ENCODE peak calls at places on chromosomes 4 and X, in nine cellular contexts. One of them, this sample, is unnamed.

GRCh38 chrX:71996826-71997225 is 86.2 kb downstream of the NHSL2 start:
- DNase-seq in small intestine: no peak
- DNase-seq in pancreas: no peak
- DNase-seq in MM.1S: no peak
- DNase-seq in SJSA1: no peak
- DNase-seq in A549: no peak
- DNase-seq in tibial artery: peak
- DNase-seq in ovary: no peak
- DNase-seq in K562: no peak
- DNase-seq in this sample: no peak

GRCh38 chrX:72735561-72735960 is 21.5 kb upstream of the PHKA1 start:
- DNase-seq in small intestine: no peak
- DNase-seq in pancreas: no peak
- DNase-seq in MM.1S: no peak
- DNase-seq in SJSA1: no peak
- DNase-seq in A549: no peak
- DNase-seq in tibial artery: no peak
- DNase-seq in ovary: no peak
- DNase-seq in K562: no peak
- DNase-seq in this sample: no peak

GRCh38 chr4:13539047-13539720 is 5.1 kb downstream of the NKX3-2 start:
- DNase-seq in small intestine: no peak
- DNase-seq in pancreas: no peak
- DNase-seq in MM.1S: no peak
- DNase-seq in SJSA1: no peak
- DNase-seq in A549: no peak
- DNase-seq in tibial artery: no peak
- DNase-seq in ovary: no peak
- DNase-seq in K562: peak
- DNase-seq in this sample: no peak

GRCh38 chr4:56871357-56871993 is 36.2 kb upstream of the REST start:
- DNase-seq in small intestine: no peak
- DNase-seq in pancreas: no peak
- DNase-seq in MM.1S: no peak
- DNase-seq in SJSA1: no peak
- DNase-seq in A549: no peak
- DNase-seq in tibial artery: no peak
- DNase-seq in ovary: no peak
- DNase-seq in K562: no peak
- DNase-seq in this sample: no peak

GRCh38 chr4:16722386-16722785 is 176.1 kb downstream of the LDB2 start:
- DNase-seq in small intestine: no peak
- DNase-seq in pancreas: no peak
- DNase-seq in MM.1S: no peak
- DNase-seq in SJSA1: no peak
- DNase-seq in A549: no peak
- DNase-seq in tibial artery: no peak
- DNase-seq in ovary: no peak
- DNase-seq in K562: no peak
- DNase-seq in this sample: peak

GRCh38 chr4:174209296-174209695 is 74.2 kb downstream of the FBXO8 start:
- DNase-seq in small intestine: no peak
- DNase-seq in pancreas: no peak
- DNase-seq in MM.1S: no peak
- DNase-seq in SJSA1: no peak
- DNase-seq in A549: no peak
- DNase-seq in tibial artery: no peak
- DNase-seq in ovary: no peak
- DNase-seq in K562: no peak
- DNase-seq in this sample: no peak

GRCh38 chr4:24971192-24971591 is 58.4 kb upstream of the CCDC149 start:
- DNase-seq in small intestine: peak
- DNase-seq in pancreas: peak
- DNase-seq in MM.1S: no peak
- DNase-seq in SJSA1: no peak
- DNase-seq in A549: no peak
- DNase-seq in tibial artery: no peak
- DNase-seq in ovary: no peak
- DNase-seq in K562: no peak
- DNase-seq in this sample: peak

GRCh38 chr4:45423876-45424275 is 697.5 kb upstream of the GNPDA2 start:
- DNase-seq in small intestine: no peak
- DNase-seq in pancreas: no peak
- DNase-seq in MM.1S: no peak
- DNase-seq in SJSA1: no peak
- DNase-seq in A549: no peak
- DNase-seq in tibial artery: no peak
- DNase-seq in ovary: no peak
- DNase-seq in K562: no peak
- DNase-seq in this sample: no peak

GRCh38 chrX:48789366-48790220 is 3.2 kb downstream of the GATA1 start:
- DNase-seq in small intestine: no peak
- DNase-seq in pancreas: no peak
- DNase-seq in MM.1S: no peak
- DNase-seq in SJSA1: no peak
- DNase-seq in A549: no peak
- DNase-seq in tibial artery: no peak
- DNase-seq in ovary: no peak
- DNase-seq in K562: no peak
- DNase-seq in this sample: no peak

GRCh38 chr4:100895572-100896197 is 377.9 kb upstream of the EMCN start:
- DNase-seq in small intestine: peak
- DNase-seq in pancreas: no peak
- DNase-seq in MM.1S: peak
- DNase-seq in SJSA1: no peak
- DNase-seq in A549: no peak
- DNase-seq in tibial artery: no peak
- DNase-seq in ovary: no peak
- DNase-seq in K562: no peak
- DNase-seq in this sample: no peak

GRCh38 chrX:37060999-37061398 is 52.8 kb downstream of the FAM47C start:
- DNase-seq in small intestine: peak
- DNase-seq in pancreas: no peak
- DNase-seq in MM.1S: peak
- DNase-seq in SJSA1: no peak
- DNase-seq in A549: peak
- DNase-seq in tibial artery: no peak
- DNase-seq in ovary: no peak
- DNase-seq in K562: peak
- DNase-seq in this sample: peak

GRCh38 chr4:66045913-66046312 is 375.6 kb upstream of the EPHA5 start:
- DNase-seq in small intestine: no peak
- DNase-seq in pancreas: no peak
- DNase-seq in MM.1S: no peak
- DNase-seq in SJSA1: no peak
- DNase-seq in A549: no peak
- DNase-seq in tibial artery: no peak
- DNase-seq in ovary: no peak
- DNase-seq in K562: no peak
- DNase-seq in this sample: no peak

GRCh38 chr4:125739760-125740159 is 425.0 kb downstream of the FAT4 start:
- DNase-seq in small intestine: no peak
- DNase-seq in pancreas: no peak
- DNase-seq in MM.1S: no peak
- DNase-seq in SJSA1: no peak
- DNase-seq in A549: no peak
- DNase-seq in tibial artery: no peak
- DNase-seq in ovary: no peak
- DNase-seq in K562: no peak
- DNase-seq in this sample: no peak

GRCh38 chr4:109263721-109264120 is 38.7 kb downstream of the COL25A1 start:
- DNase-seq in small intestine: no peak
- DNase-seq in pancreas: no peak
- DNase-seq in MM.1S: no peak
- DNase-seq in SJSA1: no peak
- DNase-seq in A549: no peak
- DNase-seq in tibial artery: no peak
- DNase-seq in ovary: no peak
- DNase-seq in K562: no peak
- DNase-seq in this sample: no peak

GRCh38 chr4:154416183-154416543 is 75.4 kb downstream of the DCHS2 start:
- DNase-seq in small intestine: peak
- DNase-seq in pancreas: no peak
- DNase-seq in MM.1S: no peak
- DNase-seq in SJSA1: no peak
- DNase-seq in A549: peak
- DNase-seq in tibial artery: no peak
- DNase-seq in ovary: peak
- DNase-seq in K562: peak
- DNase-seq in this sample: no peak

GRCh38 chr4:10173754-10174749 is 57.5 kb upstream of the WDR1 start:
- DNase-seq in small intestine: peak
- DNase-seq in pancreas: peak
- DNase-seq in MM.1S: no peak
- DNase-seq in SJSA1: no peak
- DNase-seq in A549: no peak
- DNase-seq in tibial artery: peak
- DNase-seq in ovary: no peak
- DNase-seq in K562: no peak
- DNase-seq in this sample: peak

GRCh38 chr4:88240297-88240714 is 44.1 kb downstream of the PPM1K start:
- DNase-seq in small intestine: no peak
- DNase-seq in pancreas: no peak
- DNase-seq in MM.1S: no peak
- DNase-seq in SJSA1: peak
- DNase-seq in A549: no peak
- DNase-seq in tibial artery: peak
- DNase-seq in ovary: peak
- DNase-seq in K562: no peak
- DNase-seq in this sample: no peak

GRCh38 chr4:2361366-2362285 is 56.8 kb downstream of the ZFYVE28 start:
- DNase-seq in small intestine: no peak
- DNase-seq in pancreas: no peak
- DNase-seq in MM.1S: no peak
- DNase-seq in SJSA1: no peak
- DNase-seq in A549: no peak
- DNase-seq in tibial artery: no peak
- DNase-seq in ovary: peak
- DNase-seq in K562: no peak
- DNase-seq in this sample: no peak

GRCh38 chr4:2356123-2357069 is 62.0 kb downstream of the ZFYVE28 start:
- DNase-seq in small intestine: no peak
- DNase-seq in pancreas: no peak
- DNase-seq in MM.1S: no peak
- DNase-seq in SJSA1: no peak
- DNase-seq in A549: no peak
- DNase-seq in tibial artery: peak
- DNase-seq in ovary: no peak
- DNase-seq in K562: no peak
- DNase-seq in this sample: no peak

GRCh38 chr4:2362286-2363055 is 56.0 kb downstream of the ZFYVE28 start:
- DNase-seq in small intestine: no peak
- DNase-seq in pancreas: no peak
- DNase-seq in MM.1S: no peak
- DNase-seq in SJSA1: no peak
- DNase-seq in A549: no peak
- DNase-seq in tibial artery: no peak
- DNase-seq in ovary: peak
- DNase-seq in K562: no peak
- DNase-seq in this sample: no peak

GRCh38 chr4:2357821-2358745 is 60.4 kb downstream of the ZFYVE28 start:
- DNase-seq in small intestine: no peak
- DNase-seq in pancreas: no peak
- DNase-seq in MM.1S: no peak
- DNase-seq in SJSA1: no peak
- DNase-seq in A549: no peak
- DNase-seq in tibial artery: peak
- DNase-seq in ovary: no peak
- DNase-seq in K562: no peak
- DNase-seq in this sample: no peak

GRCh38 chr4:2359591-2360390 is 58.7 kb downstream of the ZFYVE28 start:
- DNase-seq in small intestine: no peak
- DNase-seq in pancreas: no peak
- DNase-seq in MM.1S: no peak
- DNase-seq in SJSA1: no peak
- DNase-seq in A549: no peak
- DNase-seq in tibial artery: no peak
- DNase-seq in ovary: no peak
- DNase-seq in K562: no peak
- DNase-seq in this sample: no peak
- H3K27ac ChIP-seq in small intestine: no peak
- H3K27ac ChIP-seq in pancreas: no peak
- H3K27ac ChIP-seq in MM.1S: no peak
- H3K27ac ChIP-seq in SJSA1: no peak
- H3K27ac ChIP-seq in A549: no peak
- H3K27ac ChIP-seq in tibial artery: no peak
- H3K27ac ChIP-seq in ovary: no peak
- H3K27ac ChIP-seq in K562: no peak
- H3K27ac ChIP-seq in this sample: no peak

GRCh38 chr4:5893591-5893990 is 705 bp upstream of the CRMP1 start:
- DNase-seq in small intestine: no peak
- DNase-seq in pancreas: no peak
- DNase-seq in MM.1S: no peak
- DNase-seq in SJSA1: no peak
- DNase-seq in A549: no peak
- DNase-seq in tibial artery: no peak
- DNase-seq in ovary: no peak
- DNase-seq in K562: no peak
- DNase-seq in this sample: no peak
- H3K27ac ChIP-seq in small intestine: no peak
- H3K27ac ChIP-seq in pancreas: no peak
- H3K27ac ChIP-seq in MM.1S: no peak
- H3K27ac ChIP-seq in SJSA1: no peak
- H3K27ac ChIP-seq in A549: no peak
- H3K27ac ChIP-seq in tibial artery: no peak
- H3K27ac ChIP-seq in ovary: no peak
- H3K27ac ChIP-seq in K562: no peak
- H3K27ac ChIP-seq in this sample: no peak

DNA sequence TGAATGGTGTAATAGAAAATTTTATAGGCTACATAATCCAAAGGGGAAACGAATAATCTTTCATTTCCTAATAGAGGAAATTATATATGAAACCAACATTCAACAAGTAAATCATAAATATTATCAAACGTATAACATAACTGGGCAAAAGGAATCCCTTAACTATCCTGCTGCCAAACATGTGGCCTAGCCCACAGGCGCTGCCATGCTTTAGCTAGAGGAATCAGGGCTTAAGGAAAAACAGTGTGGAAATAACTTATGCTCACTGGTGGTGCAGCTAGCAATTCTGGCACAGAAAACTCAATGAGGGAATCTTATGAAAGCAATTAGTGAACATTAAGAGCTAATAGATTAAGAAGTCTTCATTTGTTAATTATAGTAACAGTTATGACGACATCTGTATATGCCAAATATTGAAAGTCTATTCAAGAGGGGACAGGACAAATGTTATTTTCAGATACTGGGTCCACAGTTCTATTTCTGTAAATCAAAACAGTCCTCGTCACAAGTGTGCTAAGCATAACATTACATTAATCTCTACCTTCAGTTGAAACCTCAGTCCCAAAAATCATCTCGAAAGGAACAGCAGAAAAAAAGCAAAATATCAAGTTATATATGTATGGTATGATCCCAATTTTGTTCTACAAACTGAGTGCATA is 70.5 kb downstream of the APBB2 start:
- DNase-seq in small intestine: no peak
- DNase-seq in pancreas: no peak
- DNase-seq in MM.1S: no peak
- DNase-seq in SJSA1: no peak
- DNase-seq in A549: no peak
- DNase-seq in tibial artery: no peak
- DNase-seq in ovary: no peak
- DNase-seq in K562: no peak
- DNase-seq in this sample: no peak
- H3K27ac ChIP-seq in small intestine: peak
- H3K27ac ChIP-seq in pancreas: peak
- H3K27ac ChIP-seq in MM.1S: no peak
- H3K27ac ChIP-seq in SJSA1: peak
- H3K27ac ChIP-seq in A549: peak
- H3K27ac ChIP-seq in tibial artery: peak
- H3K27ac ChIP-seq in ovary: no peak
- H3K27ac ChIP-seq in K562: no peak
- H3K27ac ChIP-seq in this sample: peak

GRCh38 chr4:71648448-71648847 is 135.4 kb downstream of the GC start:
- DNase-seq in small intestine: no peak
- DNase-seq in pancreas: peak
- DNase-seq in MM.1S: no peak
- DNase-seq in SJSA1: no peak
- DNase-seq in A549: no peak
- DNase-seq in tibial artery: no peak
- DNase-seq in ovary: no peak
- DNase-seq in K562: no peak
- DNase-seq in this sample: peak
- H3K27ac ChIP-seq in small intestine: no peak
- H3K27ac ChIP-seq in pancreas: no peak
- H3K27ac ChIP-seq in MM.1S: no peak
- H3K27ac ChIP-seq in SJSA1: no peak
- H3K27ac ChIP-seq in A549: no peak
- H3K27ac ChIP-seq in tibial artery: no peak
- H3K27ac ChIP-seq in ovary: no peak
- H3K27ac ChIP-seq in K562: no peak
- H3K27ac ChIP-seq in this sample: no peak